ENCODE peak calls at places on chromosomes 4 and X, in seven cellular contexts. One of them, this sample, is unnamed.
A peak's percentile ranks its signal among the peaks of the same experiment; 100 is the strongest.

GRCh38 chr4:125303058-125303457 is 11.7 kb upstream of the FAT4 start:
- DNase-seq in NCI-H1092: no peak
- DNase-seq in ACHN: no peak
- DNase-seq in A172: no peak
- DNase-seq in MM.1S: no peak
- DNase-seq in AG10803: peak; percentile 18
- DNase-seq in spleen: no peak
- DNase-seq in this sample: no peak

GRCh38 chrX:19569930-19570329 is 54.6 kb upstream of the MAP3K15 start:
- DNase-seq in NCI-H1092: no peak
- DNase-seq in ACHN: no peak
- DNase-seq in A172: no peak
- DNase-seq in MM.1S: no peak
- DNase-seq in AG10803: no peak
- DNase-seq in spleen: no peak
- DNase-seq in this sample: no peak

GRCh38 chrX:112677167-112677566 is 2.6 kb downstream of the LHFPL1 start:
- DNase-seq in NCI-H1092: no peak
- DNase-seq in ACHN: no peak
- DNase-seq in A172: no peak
- DNase-seq in MM.1S: no peak
- DNase-seq in AG10803: peak; percentile 55
- DNase-seq in spleen: no peak
- DNase-seq in this sample: no peak

GRCh38 chr4:13840573-13841185 is 213.2 kb upstream of the BOD1L1 start:
- DNase-seq in NCI-H1092: no peak
- DNase-seq in ACHN: no peak
- DNase-seq in A172: no peak
- DNase-seq in MM.1S: peak; percentile 52
- DNase-seq in AG10803: no peak
- DNase-seq in spleen: no peak
- DNase-seq in this sample: no peak

GRCh38 chr4:32148120-32148666 is 1428.0 kb downstream of the PCDH7 start:
- DNase-seq in NCI-H1092: no peak
- DNase-seq in ACHN: no peak
- DNase-seq in A172: peak; percentile 16
- DNase-seq in MM.1S: no peak
- DNase-seq in AG10803: peak; percentile 12
- DNase-seq in spleen: no peak
- DNase-seq in this sample: no peak

GRCh38 chr4:48490012-48490679 is at the start of gene ZAR1:
- DNase-seq in NCI-H1092: no peak
- DNase-seq in ACHN: peak; percentile 8
- DNase-seq in A172: no peak
- DNase-seq in MM.1S: no peak
- DNase-seq in AG10803: no peak
- DNase-seq in spleen: no peak
- DNase-seq in this sample: no peak

GRCh38 chr4:47490550-47490949 is 5.5 kb downstream of the ATP10D start:
- DNase-seq in NCI-H1092: no peak
- DNase-seq in ACHN: peak; percentile 43
- DNase-seq in A172: peak; percentile 40
- DNase-seq in MM.1S: peak; percentile 44
- DNase-seq in AG10803: no peak
- DNase-seq in spleen: no peak
- DNase-seq in this sample: no peak

GRCh38 chrX:96715412-96715940 is 30.8 kb downstream of the DIAPH2 start:
- DNase-seq in NCI-H1092: no peak
- DNase-seq in ACHN: no peak
- DNase-seq in A172: no peak
- DNase-seq in MM.1S: no peak
- DNase-seq in AG10803: no peak
- DNase-seq in spleen: no peak
- DNase-seq in this sample: peak; percentile 9

GRCh38 chr4:109113511-109113910 is 188.9 kb downstream of the COL25A1 start:
- DNase-seq in NCI-H1092: no peak
- DNase-seq in ACHN: no peak
- DNase-seq in A172: no peak
- DNase-seq in MM.1S: no peak
- DNase-seq in AG10803: peak; percentile 35
- DNase-seq in spleen: no peak
- DNase-seq in this sample: no peak

GRCh38 chr4:57102050-57102564 is 8.1 kb downstream of the IGFBP7 start:
- DNase-seq in NCI-H1092: no peak
- DNase-seq in ACHN: peak; percentile 25
- DNase-seq in A172: peak; percentile 76
- DNase-seq in MM.1S: no peak
- DNase-seq in AG10803: peak; percentile 82
- DNase-seq in spleen: no peak
- DNase-seq in this sample: peak; percentile 32

GRCh38 chrX:115259238-115259875 is 25.5 kb upstream of the LRCH2 start:
- DNase-seq in NCI-H1092: no peak
- DNase-seq in ACHN: no peak
- DNase-seq in A172: peak; percentile 11
- DNase-seq in MM.1S: no peak
- DNase-seq in AG10803: peak; percentile 51
- DNase-seq in spleen: no peak
- DNase-seq in this sample: no peak

GRCh38 chr4:144666539-144667175 is 20.7 kb downstream of the HHIP start:
- DNase-seq in NCI-H1092: no peak
- DNase-seq in ACHN: peak; percentile 18
- DNase-seq in A172: peak; percentile 80
- DNase-seq in MM.1S: no peak
- DNase-seq in AG10803: peak; percentile 28
- DNase-seq in spleen: no peak
- DNase-seq in this sample: peak; percentile 36

GRCh38 chr4:44256414-44256813 is 192.2 kb downstream of the KCTD8 start:
- DNase-seq in NCI-H1092: no peak
- DNase-seq in ACHN: peak; percentile 9
- DNase-seq in A172: no peak
- DNase-seq in MM.1S: no peak
- DNase-seq in AG10803: no peak
- DNase-seq in spleen: no peak
- DNase-seq in this sample: no peak

GRCh38 chrX:42952621-42953020 is 174.7 kb upstream of the PPP1R2C start:
- DNase-seq in NCI-H1092: no peak
- DNase-seq in ACHN: no peak
- DNase-seq in A172: no peak
- DNase-seq in MM.1S: no peak
- DNase-seq in AG10803: no peak
- DNase-seq in spleen: no peak
- DNase-seq in this sample: no peak

GRCh38 chr4:165810726-165811125 is 62.3 kb upstream of the TLL1 start:
- DNase-seq in NCI-H1092: no peak
- DNase-seq in ACHN: no peak
- DNase-seq in A172: peak; percentile 21
- DNase-seq in MM.1S: no peak
- DNase-seq in AG10803: no peak
- DNase-seq in spleen: no peak
- DNase-seq in this sample: no peak

GRCh38 chr4:27007507-27007906 is 146.9 kb downstream of the STIM2 start:
- DNase-seq in NCI-H1092: no peak
- DNase-seq in ACHN: no peak
- DNase-seq in A172: no peak
- DNase-seq in MM.1S: no peak
- DNase-seq in AG10803: peak; percentile 67
- DNase-seq in spleen: no peak
- DNase-seq in this sample: no peak

GRCh38 chr4:112857461-112857860 is 192.0 kb upstream of the ANK2 start:
- DNase-seq in NCI-H1092: no peak
- DNase-seq in ACHN: peak; percentile 82
- DNase-seq in A172: peak; percentile 83
- DNase-seq in MM.1S: no peak
- DNase-seq in AG10803: peak; percentile 89
- DNase-seq in spleen: no peak
- DNase-seq in this sample: peak; percentile 80

GRCh38 chr4:71255966-71256365 is 82.9 kb upstream of the SLC4A4 start:
- DNase-seq in NCI-H1092: no peak
- DNase-seq in ACHN: no peak
- DNase-seq in A172: no peak
- DNase-seq in MM.1S: no peak
- DNase-seq in AG10803: no peak
- DNase-seq in spleen: no peak
- DNase-seq in this sample: no peak

GRCh38 chrX:39226307-39226706 is 425.0 kb downstream of the MID1IP1 start:
- DNase-seq in NCI-H1092: no peak
- DNase-seq in ACHN: no peak
- DNase-seq in A172: no peak
- DNase-seq in MM.1S: no peak
- DNase-seq in AG10803: no peak
- DNase-seq in spleen: no peak
- DNase-seq in this sample: no peak

GRCh38 chr4:108988514-108989195 is 225.8 kb upstream of the ETNPPL start:
- DNase-seq in NCI-H1092: no peak
- DNase-seq in ACHN: no peak
- DNase-seq in A172: no peak
- DNase-seq in MM.1S: no peak
- DNase-seq in AG10803: peak; percentile 56
- DNase-seq in spleen: no peak
- DNase-seq in this sample: no peak

GRCh38 chr4:86416081-86416480 is 56.2 kb upstream of the MAPK10 start:
- DNase-seq in NCI-H1092: no peak
- DNase-seq in ACHN: no peak
- DNase-seq in A172: no peak
- DNase-seq in MM.1S: no peak
- DNase-seq in AG10803: no peak
- DNase-seq in spleen: no peak
- DNase-seq in this sample: no peak

GRCh38 chr4:94978904-94979303 is 221.1 kb downstream of the BMPR1B start:
- DNase-seq in NCI-H1092: no peak
- DNase-seq in ACHN: no peak
- DNase-seq in A172: no peak
- DNase-seq in MM.1S: no peak
- DNase-seq in AG10803: no peak
- DNase-seq in spleen: no peak
- DNase-seq in this sample: no peak

GRCh38 chrX:25015486-25016360 is at the start of gene ARX:
- DNase-seq in NCI-H1092: peak; percentile 46
- DNase-seq in ACHN: peak; percentile 72
- DNase-seq in A172: no peak
- DNase-seq in MM.1S: no peak
- DNase-seq in AG10803: peak; percentile 40
- DNase-seq in spleen: no peak
- DNase-seq in this sample: no peak

GRCh38 chr4:149735796-149736195 is 79.8 kb downstream of the IQCM start:
- DNase-seq in NCI-H1092: no peak
- DNase-seq in ACHN: no peak
- DNase-seq in A172: no peak
- DNase-seq in MM.1S: no peak
- DNase-seq in AG10803: peak; percentile 31
- DNase-seq in spleen: no peak
- DNase-seq in this sample: no peak

GRCh38 chrX:154356596-154356995 is 17.8 kb downstream of the FLNA start:
- DNase-seq in NCI-H1092: no peak
- DNase-seq in ACHN: no peak
- DNase-seq in A172: no peak
- DNase-seq in MM.1S: no peak
- DNase-seq in AG10803: no peak
- DNase-seq in spleen: no peak
- DNase-seq in this sample: no peak

GRCh38 chr4:75287738-75288517 is 226.3 kb downstream of the RCHY1 start:
- DNase-seq in NCI-H1092: no peak
- DNase-seq in ACHN: no peak
- DNase-seq in A172: no peak
- DNase-seq in MM.1S: no peak
- DNase-seq in AG10803: no peak
- DNase-seq in spleen: no peak
- DNase-seq in this sample: no peak

GRCh38 chr4:139849219-139849618 is 183.6 kb downstream of the MGST2 start:
- DNase-seq in NCI-H1092: no peak
- DNase-seq in ACHN: no peak
- DNase-seq in A172: no peak
- DNase-seq in MM.1S: no peak
- DNase-seq in AG10803: no peak
- DNase-seq in spleen: no peak
- DNase-seq in this sample: no peak

GRCh38 chr4:123250843-123251242 is 145.8 kb upstream of the SPRY1 start:
- DNase-seq in NCI-H1092: peak; percentile 10
- DNase-seq in ACHN: no peak
- DNase-seq in A172: no peak
- DNase-seq in MM.1S: no peak
- DNase-seq in AG10803: peak; percentile 20
- DNase-seq in spleen: no peak
- DNase-seq in this sample: no peak

GRCh38 chrX:114906978-114907510 is 110.4 kb downstream of the IL13RA2 start:
- DNase-seq in NCI-H1092: no peak
- DNase-seq in ACHN: no peak
- DNase-seq in A172: no peak
- DNase-seq in MM.1S: no peak
- DNase-seq in AG10803: no peak
- DNase-seq in spleen: no peak
- DNase-seq in this sample: no peak